ENCODE peak calls at places on chromosome 3, in four cellular contexts. O is NCI-H1105 treated with DMSO at 0.1 percent for 48 hours, W is ELR, Z is putamen. R is an unnamed sample.
A peak's percentile ranks its signal among the peaks of the same experiment; 100 is the strongest.

GRCh38 chr3:149489060-149489690 is 14.7 kb downstream of the TM4SF4 start:
- DNase-seq in O (no peak), W (peak; percentile 60), Z (no peak), R (no peak)

GRCh38 chr3:148861277-148861869 is 3.7 kb upstream of the CPA3 start:
- DNase-seq in O (peak; percentile 85), W (peak; percentile 66), Z (peak; percentile 55), R (peak; percentile 55)

GRCh38 chr3:140910860-140911259 is 30.8 kb upstream of the SLC25A36 start:
- DNase-seq in O (no peak), W (peak; percentile 38), Z (peak; percentile 42), R (peak; percentile 45)

GRCh38 chr3:114732353-114732752 is 414.7 kb downstream of the ZBTB20 start:
- DNase-seq in O (no peak), W (no peak), Z (no peak), R (no peak)

GRCh38 chr3:45367451-45367850 is 20.9 kb upstream of the LARS2 start:
- DNase-seq in O (no peak), W (peak; percentile 73), Z (no peak), R (no peak)

GRCh38 chr3:112089956-112090898 is 4.0 kb downstream of the C3orf52 start:
- DNase-seq in O (no peak), W (no peak), Z (no peak), R (no peak)

GRCh38 chr3:182139627-182140357 is 428.1 kb downstream of the SOX2 start:
- DNase-seq in O (no peak), W (no peak), Z (no peak), R (no peak)

GRCh38 chr3:50324351-50325144 is 2.0 kb upstream of the HYAL2 start:
- DNase-seq in O (peak; percentile 17), W (peak; percentile 76), Z (no peak), R (peak; percentile 68)

R was measured in globus pallidus.